ENCODE peak calls at places on chromosomes 3 and 15, in seven cellular contexts. K is NCI-H524, G is neural progenitor cell, S is GM12891, A is GM04504, Q is foreskin fibroblast, Y is WTC11. C is an unnamed sample.
A peak's percentile ranks its signal among the peaks of the same experiment; 100 is the strongest.

GRCh38 chr15:31279221-31280036 is 47.2 kb upstream of the KLF13 start:
- DNase-seq in Q (no peak), Y (peak; percentile 3), S (no peak), A (no peak), K (peak; percentile 56), G (no peak), C (no peak)

GRCh38 chr3:194255252-194256039 is 95.7 kb downstream of the CPN2 start:
- DNase-seq in Y (no peak), S (no peak), A (no peak), G (no peak), Q (no peak), K (no peak), C (peak; percentile 13)

GRCh38 chr3:119368243-119368800 is 74.1 kb downstream of the ARHGAP31 start:
- DNase-seq in A (no peak), G (no peak), S (no peak), K (no peak), Q (no peak), Y (no peak), C (no peak)

GRCh38 chr3:129016366-129016724 is 15.2 kb downstream of the EFCC1 start:
- DNase-seq in Y (no peak), G (no peak), Q (no peak), A (no peak), S (no peak), K (peak; percentile 81), C (peak; percentile 33)

GRCh38 chr3:51934991-51935885 is 6.5 kb downstream of the RRP9 start:
- DNase-seq in Q (no peak), G (no peak), S (no peak), K (no peak), A (no peak), Y (no peak), C (no peak)

GRCh38 chr3:25128735-25129134 is 299.3 kb upstream of the RARB start:
- DNase-seq in A (no peak), G (no peak), Y (no peak), Q (no peak), S (no peak), K (no peak), C (no peak)

GRCh38 chr3:8554725-8555621 is 53.4 kb downstream of the LMCD1 start:
- DNase-seq in K (peak; percentile 93), G (peak; percentile 50), Y (peak; percentile 16), Q (peak; percentile 71), A (peak; percentile 82), S (no peak), C (no peak)

GRCh38 chr3:185825639-185826481 is 1.0 kb upstream of the IGF2BP2 start:
- DNase-seq in A (no peak), S (no peak), G (peak; percentile 72), Q (peak; percentile 29), Y (peak; percentile 70), K (peak; percentile 51), C (no peak)

GRCh38 chr3:114115151-114115550 is 58.6 kb downstream of the QTRT2 start:
- DNase-seq in Q (no peak), S (no peak), A (no peak), G (no peak), K (no peak), Y (no peak), C (no peak)

GRCh38 chr3:163159306-163159705 is 1662.7 kb downstream of the OTOL1 start:
- DNase-seq in G (no peak), Y (no peak), Q (no peak), S (no peak), K (no peak), A (no peak), C (no peak)

GRCh38 chr3:41209646-41210045 is 10.3 kb downstream of the CTNNB1 start:
- DNase-seq in S (no peak), Q (no peak), G (no peak), A (no peak), Y (no peak), K (no peak), C (no peak)

GRCh38 chr3:55497250-55497649 is 10.1 kb upstream of the WNT5A start:
- DNase-seq in S (no peak), G (no peak), K (no peak), Q (no peak), Y (no peak), A (no peak), C (no peak)

GRCh38 chr3:71896751-71897150 is 111.8 kb upstream of the PROK2 start:
- DNase-seq in A (no peak), S (no peak), G (no peak), Q (no peak), Y (no peak), K (no peak), C (no peak)

GRCh38 chr3:157427906-157428305 is 8.7 kb upstream of the PTX3 start:
- DNase-seq in K (peak; percentile 84), S (no peak), Y (no peak), Q (no peak), G (peak; percentile 11), A (no peak), C (no peak)

GRCh38 chr15:93467327-93467726 is 378.3 kb upstream of the RGMA start:
- DNase-seq in A (no peak), Q (no peak), K (peak; percentile 100), G (no peak), Y (no peak), S (no peak), C (no peak)